ENCODE peak calls at places on chromosomes 13 and 19, in nine cellular contexts. G, S, Q, N, V, E, K, X and A are unnamed samples.

GRCh38 chr13:25948910-25949309 is 102.9 kb downstream of the SHISA2 start:
- DNase-seq in G (no peak), S (no peak), Q (no peak), N (no peak), V (no peak), E (no peak), K (no peak), X (no peak), A (no peak)

GRCh38 chr13:51315658-51316057 is 23.8 kb upstream of the SERPINE3 start:
- DNase-seq in G (no peak), S (peak; percentile 35), Q (no peak), N (no peak), V (no peak), E (peak; percentile 57), K (no peak), X (no peak), A (no peak)

GRCh38 chr13:73059460-73060250 is 850 bp downstream of the KLF5 start:
- DNase-seq in G (peak; percentile 69), S (peak; percentile 55), Q (peak; percentile 30), N (peak; percentile 44), V (peak; percentile 26), E (no peak), K (no peak), X (peak; percentile 30), A (peak; percentile 31)

GRCh38 chr19:19460258-19460731 is 54.8 kb downstream of the GATAD2A start:
- DNase-seq in G (no peak), S (no peak), Q (peak; percentile 20), N (no peak), V (no peak), E (no peak), K (no peak), X (no peak), A (no peak)

GRCh38 chr19:14347999-14348889 is 33.0 kb upstream of the ADGRE5 start:
- DNase-seq in G (peak; percentile 78), S (peak; percentile 26), Q (peak; percentile 65), N (peak; percentile 68), V (no peak), E (no peak), K (no peak), X (peak; percentile 51), A (peak; percentile 54)

GRCh38 chr19:48274173-48274572 is 4.3 kb downstream of the ZNF114 start:
- DNase-seq in G (no peak), S (no peak), Q (no peak), N (no peak), V (no peak), E (no peak), K (no peak), X (no peak), A (no peak)

GRCh38 chr19:42121666-42122069 is 10.6 kb downstream of the POU2F2 start:
- DNase-seq in G (no peak), S (peak; percentile 81), Q (peak; percentile 69), N (no peak), V (peak; percentile 81), E (no peak), K (peak; percentile 85), X (peak; percentile 57), A (peak; percentile 57)

GRCh38 chr19:24064175-24064574 is 22.8 kb upstream of the ZNF254 start:
- DNase-seq in G (no peak), S (no peak), Q (no peak), N (no peak), V (no peak), E (no peak), K (no peak), X (no peak), A (no peak)

GRCh38 chr13:75375329-75375728 is 106.6 kb downstream of the TBC1D4 start:
- DNase-seq in G (no peak), S (no peak), Q (no peak), N (no peak), V (no peak), E (no peak), K (no peak), X (no peak), A (no peak)

GRCh38 chr19:34480971-34481821 is at the start of gene WTIP:
- DNase-seq in G (peak; percentile 91), S (peak; percentile 87), Q (no peak), N (no peak), V (no peak), E (peak; percentile 66), K (peak; percentile 58), X (no peak), A (no peak)

GRCh38 chr19:30419581-30420180 is 47.5 kb downstream of the ZNF536 start:
- DNase-seq in G (no peak), S (no peak), Q (no peak), N (no peak), V (no peak), E (no peak), K (no peak), X (no peak), A (no peak)

GRCh38 chr19:40263440-40264313 is 21.5 kb downstream of the AKT2 start:
- DNase-seq in G (no peak), S (no peak), Q (no peak), N (no peak), V (no peak), E (no peak), K (no peak), X (no peak), A (no peak)